ENCODE peak calls at places on chromosome 17, in five cellular contexts. One of them, this sample, is unnamed.

GRCh38 chr17:58913971-58914769 is 158.5 kb downstream of the PPM1E start:
- DNase-seq in HFFc6: no peak
- DNase-seq in T-helper 2 cell: no peak
- DNase-seq in HCEC 1CT: peak; percentile 35
- DNase-seq in NCI-H1417: no peak
- DNase-seq in this sample: no peak

GRCh38 chr17:58576679-58577367 is 62.4 kb upstream of the MTMR4 start:
- DNase-seq in NCI-H1417: no peak
- DNase-seq in HFFc6: no peak
- DNase-seq in HCEC 1CT: peak; percentile 22
- DNase-seq in T-helper 2 cell: no peak
- DNase-seq in this sample: no peak

GRCh38 chr17:1201132-1201702 is 21.4 kb upstream of the ABR start:
- DNase-seq in HCEC 1CT: no peak
- DNase-seq in T-helper 2 cell: no peak
- DNase-seq in NCI-H1417: no peak
- DNase-seq in HFFc6: no peak
- DNase-seq in this sample: no peak

GRCh38 chr17:38730526-38731379 is 612 bp downstream of the CISD3 start:
- DNase-seq in T-helper 2 cell: no peak
- DNase-seq in HFFc6: peak; percentile 42
- DNase-seq in NCI-H1417: peak; percentile 77
- DNase-seq in HCEC 1CT: peak; percentile 63
- DNase-seq in this sample: no peak

GRCh38 chr17:27408891-27409290 is 47.4 kb upstream of the KSR1 start:
- DNase-seq in T-helper 2 cell: no peak
- DNase-seq in HCEC 1CT: peak; percentile 19
- DNase-seq in HFFc6: peak; percentile 7
- DNase-seq in NCI-H1417: no peak
- DNase-seq in this sample: no peak

GRCh38 chr17:80877095-80877828 is 114.4 kb upstream of the CHMP6 start:
- DNase-seq in HFFc6: no peak
- DNase-seq in HCEC 1CT: no peak
- DNase-seq in T-helper 2 cell: peak; percentile 68
- DNase-seq in NCI-H1417: peak; percentile 18
- DNase-seq in this sample: no peak

GRCh38 chr17:9666461-9667050 is 21.2 kb downstream of the USP43 start:
- DNase-seq in NCI-H1417: no peak
- DNase-seq in T-helper 2 cell: no peak
- DNase-seq in HCEC 1CT: no peak
- DNase-seq in HFFc6: no peak
- DNase-seq in this sample: no peak

GRCh38 chr17:45410144-45411091 is 22.3 kb downstream of the ARHGAP27 start:
- DNase-seq in HFFc6: no peak
- DNase-seq in T-helper 2 cell: peak; percentile 39
- DNase-seq in HCEC 1CT: no peak
- DNase-seq in NCI-H1417: no peak
- DNase-seq in this sample: no peak

GRCh38 chr17:1270210-1271019 is at the start of gene BHLHA9:
- DNase-seq in NCI-H1417: no peak
- DNase-seq in HFFc6: no peak
- DNase-seq in HCEC 1CT: no peak
- DNase-seq in T-helper 2 cell: no peak
- DNase-seq in this sample: no peak

GRCh38 chr17:5443728-5444127 is 4.8 kb upstream of the C1QBP start:
- DNase-seq in T-helper 2 cell: no peak
- DNase-seq in HFFc6: no peak
- DNase-seq in NCI-H1417: no peak
- DNase-seq in HCEC 1CT: no peak
- DNase-seq in this sample: no peak